ENCODE peak calls at places on chromosomes 1 and 21, in six cellular contexts. L is fibroblast of lung, W is hepatocyte, J is HCT116, O is mesenchymal stem cell, Z is IMR-90. P is an unnamed sample.

GRCh38 chr1:165875171-165875570 is 47.8 kb downstream of the UCK2 start:
- DNase-seq in L (no peak), W (no peak), J (no peak), O (no peak), Z (no peak), P (no peak)

GRCh38 chr1:12275370-12275769 is 45.5 kb downstream of the VPS13D start:
- DNase-seq in L (peak), W (peak), J (no peak), O (peak), Z (no peak), P (peak)

GRCh38 chr1:22673486-22674409 is 20.7 kb downstream of the C1QB start:
- DNase-seq in L (peak), W (peak), J (peak), O (peak), Z (peak), P (peak)

GRCh38 chr1:204151562-204152309 is at the start of gene ETNK2:
- DNase-seq in L (peak), W (peak), J (no peak), O (peak), Z (peak), P (peak)

GRCh38 chr1:203284411-203285208 is 20.7 kb upstream of the BTG2 start:
- DNase-seq in L (no peak), W (no peak), J (no peak), O (no peak), Z (no peak), P (no peak)

GRCh38 chr1:40872266-40872665 is 10.1 kb upstream of the CITED4 start:
- DNase-seq in L (no peak), W (no peak), J (no peak), O (no peak), Z (no peak), P (no peak)

GRCh38 chr1:167854184-167854583 is 59.8 kb downstream of the ADCY10 start:
- DNase-seq in L (no peak), W (no peak), J (no peak), O (no peak), Z (no peak), P (no peak)

GRCh38 chr1:37474051-37474696 is at the start of gene ZC3H12A:
- DNase-seq in L (peak), W (peak), J (peak), O (peak), Z (peak), P (peak)

DNA sequence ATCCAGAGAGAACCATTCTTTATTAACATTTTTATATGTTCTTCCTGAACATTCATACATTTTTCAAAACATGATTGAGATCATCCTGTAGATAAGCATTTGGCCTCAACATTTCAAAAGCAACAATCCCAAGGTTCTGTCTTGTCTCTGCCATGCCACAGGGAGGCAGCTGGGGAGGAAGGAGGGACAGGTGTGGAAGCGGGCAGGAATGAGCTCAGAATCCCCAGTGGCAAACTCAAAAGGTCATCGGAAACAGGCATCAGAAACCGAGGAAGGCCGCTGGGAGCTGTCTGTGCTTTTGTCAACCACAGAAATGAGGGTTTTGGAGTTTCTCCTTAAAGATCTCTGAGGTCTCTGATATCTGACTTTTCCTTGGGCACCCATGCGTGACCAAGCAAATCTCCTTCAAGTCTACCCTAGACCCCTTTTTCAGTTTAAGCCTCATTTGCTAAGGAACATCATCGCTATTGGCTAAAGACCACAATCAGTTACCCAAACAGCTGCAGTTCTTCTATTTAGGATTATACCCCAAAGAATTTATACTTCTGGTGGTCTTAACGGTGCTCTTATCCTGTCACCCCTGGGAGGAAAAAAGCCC is 34.0 kb downstream of the RASSF5 start:
- DNase-seq in L (no peak), W (no peak), J (no peak), O (no peak), Z (no peak), P (no peak)
- H2AFZ ChIP-seq in L (no peak), W (no peak), J (no peak), O (no peak), Z (no peak), P (no peak)

GRCh38 chr1:197675475-197676324 is 99.6 kb downstream of the DENND1B start:
- DNase-seq in L (peak), W (peak), J (no peak), O (peak), Z (peak), P (no peak)
- H3K4me3 ChIP-seq in L (peak), W (no peak), J (no peak), O (no peak), Z (peak), P (no peak)

GRCh38 chr1:234718509-234719453 is 108.8 kb upstream of the IRF2BP2 start:
- DNase-seq in L (no peak), W (no peak), J (no peak), O (no peak), Z (no peak), P (no peak)
- H2AFZ ChIP-seq in L (no peak), W (no peak), J (no peak), O (no peak), Z (no peak), P (no peak)

DNA sequence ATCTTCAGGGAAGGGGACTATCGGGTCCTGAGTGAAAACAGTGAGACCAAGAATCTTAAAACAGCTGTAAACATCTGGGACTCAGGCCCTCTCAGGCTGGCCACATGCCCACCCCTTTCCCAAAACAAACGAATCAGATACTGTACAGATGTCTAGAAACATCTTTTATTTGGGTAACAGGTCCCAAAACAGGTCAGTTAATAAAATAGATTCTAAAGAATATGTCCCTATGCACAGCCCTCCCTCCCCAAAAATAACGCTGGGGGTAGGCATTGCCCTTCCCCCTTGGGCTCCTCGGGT is 499 bp upstream of the CRTC2 start:
- DNase-seq in L (no peak), W (no peak), J (no peak), O (no peak), Z (no peak), P (no peak)
- H3K4me3 ChIP-seq in L (no peak), W (no peak), J (peak), O (no peak), Z (no peak), P (peak)

GRCh38 chr21:29777155-29777554 is 162.6 kb downstream of the GRIK1 start:
- DNase-seq in L (no peak), W (no peak), J (no peak), O (no peak), Z (no peak), P (no peak)

GRCh38 chr21:29775462-29775861 is 164.3 kb downstream of the GRIK1 start:
- DNase-seq in L (no peak), W (no peak), J (no peak), O (no peak), Z (no peak), P (no peak)

GRCh38 chr21:29771491-29772066 is 168.2 kb downstream of the GRIK1 start:
- DNase-seq in L (no peak), W (no peak), J (no peak), O (no peak), Z (no peak), P (no peak)
- H2AFZ ChIP-seq in L (no peak), W (no peak), J (no peak), O (no peak), Z (no peak), P (no peak)

DNA sequence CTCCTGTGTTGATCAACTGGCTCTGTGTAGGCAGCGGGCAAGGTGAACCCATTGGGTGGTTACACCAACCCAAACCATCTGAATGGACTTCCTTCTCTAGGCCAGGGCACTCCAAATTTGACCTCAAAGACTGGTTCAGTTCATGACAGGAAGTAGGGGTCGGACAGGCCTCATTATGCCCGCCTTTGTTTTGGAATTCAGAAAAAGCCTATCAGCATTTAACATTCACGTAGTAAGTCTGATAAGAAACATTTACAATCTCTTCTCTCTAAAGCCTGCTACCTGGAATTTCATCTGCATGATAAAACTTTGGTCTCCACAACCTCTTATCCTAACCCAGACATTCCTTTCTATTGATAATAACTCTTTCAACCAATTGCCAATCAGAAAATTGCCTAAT is 97.1 kb upstream of the ETV3 start:
- DNase-seq in L (no peak), W (no peak), J (no peak), O (no peak), Z (no peak), P (no peak)
- H3K4me3 ChIP-seq in L (no peak), W (no peak), J (no peak), O (no peak), Z (no peak), P (no peak)

DNA sequence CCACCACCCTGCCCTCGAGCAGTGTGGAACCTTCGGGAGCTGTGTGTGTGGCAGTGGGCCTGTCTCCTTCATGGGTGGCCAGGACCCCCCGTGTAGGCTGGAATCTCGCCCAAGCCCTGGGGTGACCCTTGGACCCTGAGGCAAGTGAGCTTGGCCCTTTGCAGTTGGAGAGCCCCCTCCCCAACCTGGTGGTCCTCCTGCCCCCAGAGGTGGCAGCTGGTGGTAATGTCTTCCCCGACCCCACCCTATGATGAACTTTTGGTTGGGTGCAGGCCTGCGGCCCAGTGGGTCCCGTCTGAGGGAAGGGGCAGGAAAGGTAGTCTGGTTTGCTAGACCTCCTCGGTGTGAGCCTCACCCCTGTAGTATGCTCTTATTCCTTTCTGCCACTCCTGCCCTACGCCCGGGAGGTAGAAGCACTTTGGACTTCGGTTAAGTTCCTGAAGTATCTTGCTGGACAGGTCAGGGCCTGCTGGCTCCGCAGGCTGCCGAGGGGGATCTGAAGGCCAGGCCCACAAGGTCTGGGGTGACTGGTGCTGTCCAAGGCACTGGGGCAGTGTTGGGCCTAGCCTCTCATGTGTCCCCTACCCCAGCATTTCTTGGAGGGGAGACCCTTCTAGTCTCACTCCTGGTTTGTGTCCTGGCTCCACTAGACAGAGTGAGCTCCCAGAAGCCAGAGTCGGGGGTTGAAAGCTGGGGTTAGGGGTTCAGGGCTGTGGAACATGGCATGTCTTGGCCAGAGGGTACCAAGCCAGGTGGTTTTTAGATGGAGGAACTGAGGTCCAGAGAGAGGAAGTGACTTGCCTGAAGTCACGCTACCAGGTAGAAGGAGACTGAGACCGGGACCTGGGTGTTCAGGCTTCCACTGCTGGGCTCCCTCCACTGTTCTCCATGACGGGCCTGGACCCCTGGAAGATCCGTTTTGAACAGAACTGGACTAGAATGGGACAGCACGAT is 1.7 kb downstream of the ZNF362 start:
- DNase-seq in L (peak), W (peak), J (no peak), O (no peak), Z (peak), P (no peak)
- H2AFZ ChIP-seq in L (peak), W (no peak), J (no peak), O (no peak), Z (peak), P (no peak)